ENCODE peak calls at places on chromosomes 16 and 17, in six cellular contexts. One of them, this sample, is unnamed.

GRCh38 chr16:27748868-27749546 is 199.1 kb downstream of the KATNIP start:
- DNase-seq in left cardiac atrium: peak; percentile 44
- DNase-seq in left ventricle myocardium inferior: peak; percentile 21
- DNase-seq in G401: peak; percentile 45
- DNase-seq in GM19239: peak; percentile 37
- DNase-seq in SHP77: no peak
- DNase-seq in this sample: peak; percentile 41

GRCh38 chr16:73956592-73957495 is 339.8 kb upstream of the PSMD7 start:
- DNase-seq in SHP77: peak; percentile 64
- DNase-seq in G401: peak; percentile 49
- DNase-seq in left ventricle myocardium inferior: peak; percentile 43
- DNase-seq in left cardiac atrium: peak; percentile 33
- DNase-seq in GM19239: peak; percentile 16
- DNase-seq in this sample: peak; percentile 13

GRCh38 chr16:85536073-85536410 is 77.1 kb upstream of the GSE1 start:
- DNase-seq in left ventricle myocardium inferior: no peak
- DNase-seq in G401: no peak
- DNase-seq in GM19239: no peak
- DNase-seq in left cardiac atrium: no peak
- DNase-seq in SHP77: no peak
- DNase-seq in this sample: no peak

GRCh38 chr16:54282923-54283734 is 3.5 kb downstream of the IRX3 start:
- DNase-seq in left ventricle myocardium inferior: no peak
- DNase-seq in G401: no peak
- DNase-seq in SHP77: no peak
- DNase-seq in left cardiac atrium: no peak
- DNase-seq in GM19239: no peak
- DNase-seq in this sample: no peak

GRCh38 chr17:78174870-78175642 is 6.7 kb downstream of the SYNGR2 start:
- DNase-seq in G401: peak; percentile 96
- DNase-seq in SHP77: peak; percentile 84
- DNase-seq in GM19239: no peak
- DNase-seq in left ventricle myocardium inferior: no peak
- DNase-seq in left cardiac atrium: no peak
- DNase-seq in this sample: peak; percentile 90

GRCh38 chr17:79923974-79924638 is 84.9 kb upstream of the CBX4 start:
- DNase-seq in SHP77: peak; percentile 56
- DNase-seq in left cardiac atrium: no peak
- DNase-seq in left ventricle myocardium inferior: no peak
- DNase-seq in GM19239: no peak
- DNase-seq in G401: peak; percentile 28
- DNase-seq in this sample: no peak

GRCh38 chr17:50051606-50052005 is 4.3 kb upstream of the ITGA3 start:
- DNase-seq in SHP77: no peak
- DNase-seq in left ventricle myocardium inferior: no peak
- DNase-seq in left cardiac atrium: no peak
- DNase-seq in G401: no peak
- DNase-seq in GM19239: no peak
- DNase-seq in this sample: no peak

GRCh38 chr17:71472809-71473789 is 647.7 kb upstream of the SOX9 start:
- DNase-seq in left cardiac atrium: no peak
- DNase-seq in GM19239: peak; percentile 15
- DNase-seq in G401: peak; percentile 15
- DNase-seq in left ventricle myocardium inferior: no peak
- DNase-seq in SHP77: peak; percentile 25
- DNase-seq in this sample: peak; percentile 1

This sample was measured in cerebellum.